ENCODE peak calls at places on chromosomes 7 and 10, in four cellular contexts. One of them, this sample, is unnamed.

GRCh38 chr10:91681361-91682276 is 48.7 kb upstream of the PPP1R3C start:
- DNase-seq in NCI-H1105: peak; percentile 47
- DNase-seq in stimulated activated naive CD8-positive, alpha-beta T cell treated with anti-CD3 and anti-CD28 coated beads, Interleukin-15, amount 100 ng/mL, for 72 hours: no peak
- DNase-seq in activated T-helper 9 cell treated with anti-CD3 and anti-CD28 coated beads, Interleukin-2, amount 50 U/mL, for 16 hours: no peak
- DNase-seq in this sample: no peak

GRCh38 chr10:127293640-127294039 is 97.2 kb upstream of the INSYN2A start:
- DNase-seq in NCI-H1105: no peak
- DNase-seq in stimulated activated naive CD8-positive, alpha-beta T cell treated with anti-CD3 and anti-CD28 coated beads, Interleukin-15, amount 100 ng/mL, for 72 hours: peak; percentile 40
- DNase-seq in activated T-helper 9 cell treated with anti-CD3 and anti-CD28 coated beads, Interleukin-2, amount 50 U/mL, for 16 hours: no peak
- DNase-seq in this sample: peak; percentile 55

GRCh38 chr10:36801660-36802059 is 323.7 kb upstream of the ANKRD30A start:
- DNase-seq in NCI-H1105: no peak
- DNase-seq in stimulated activated naive CD8-positive, alpha-beta T cell treated with anti-CD3 and anti-CD28 coated beads, Interleukin-15, amount 100 ng/mL, for 72 hours: no peak
- DNase-seq in activated T-helper 9 cell treated with anti-CD3 and anti-CD28 coated beads, Interleukin-2, amount 50 U/mL, for 16 hours: no peak
- DNase-seq in this sample: no peak

GRCh38 chr7:127907638-127908040 is 123.6 kb downstream of the LRRC4 start:
- DNase-seq in NCI-H1105: no peak
- DNase-seq in stimulated activated naive CD8-positive, alpha-beta T cell treated with anti-CD3 and anti-CD28 coated beads, Interleukin-15, amount 100 ng/mL, for 72 hours: no peak
- DNase-seq in activated T-helper 9 cell treated with anti-CD3 and anti-CD28 coated beads, Interleukin-2, amount 50 U/mL, for 16 hours: no peak
- DNase-seq in this sample: no peak

GRCh38 chr10:20110435-20111119 is 294.3 kb downstream of the PLXDC2 start:
- DNase-seq in NCI-H1105: no peak
- DNase-seq in stimulated activated naive CD8-positive, alpha-beta T cell treated with anti-CD3 and anti-CD28 coated beads, Interleukin-15, amount 100 ng/mL, for 72 hours: no peak
- DNase-seq in activated T-helper 9 cell treated with anti-CD3 and anti-CD28 coated beads, Interleukin-2, amount 50 U/mL, for 16 hours: no peak
- DNase-seq in this sample: no peak

GRCh38 chr7:121960678-121961461 is 87.9 kb downstream of the PTPRZ1 start:
- DNase-seq in NCI-H1105: no peak
- DNase-seq in stimulated activated naive CD8-positive, alpha-beta T cell treated with anti-CD3 and anti-CD28 coated beads, Interleukin-15, amount 100 ng/mL, for 72 hours: no peak
- DNase-seq in activated T-helper 9 cell treated with anti-CD3 and anti-CD28 coated beads, Interleukin-2, amount 50 U/mL, for 16 hours: no peak
- DNase-seq in this sample: no peak

GRCh38 chr7:139118234-139118802 is 8.8 kb upstream of the ZC3HAV1 start:
- DNase-seq in NCI-H1105: no peak
- DNase-seq in stimulated activated naive CD8-positive, alpha-beta T cell treated with anti-CD3 and anti-CD28 coated beads, Interleukin-15, amount 100 ng/mL, for 72 hours: no peak
- DNase-seq in activated T-helper 9 cell treated with anti-CD3 and anti-CD28 coated beads, Interleukin-2, amount 50 U/mL, for 16 hours: no peak
- DNase-seq in this sample: no peak

GRCh38 chr10:6464862-6465430 is 115.1 kb downstream of the PRKCQ start:
- DNase-seq in NCI-H1105: no peak
- DNase-seq in stimulated activated naive CD8-positive, alpha-beta T cell treated with anti-CD3 and anti-CD28 coated beads, Interleukin-15, amount 100 ng/mL, for 72 hours: no peak
- DNase-seq in activated T-helper 9 cell treated with anti-CD3 and anti-CD28 coated beads, Interleukin-2, amount 50 U/mL, for 16 hours: no peak
- DNase-seq in this sample: no peak

GRCh38 chr7:3911685-3912084 is 610.6 kb downstream of the SDK1 start:
- DNase-seq in NCI-H1105: no peak
- DNase-seq in stimulated activated naive CD8-positive, alpha-beta T cell treated with anti-CD3 and anti-CD28 coated beads, Interleukin-15, amount 100 ng/mL, for 72 hours: no peak
- DNase-seq in activated T-helper 9 cell treated with anti-CD3 and anti-CD28 coated beads, Interleukin-2, amount 50 U/mL, for 16 hours: no peak
- DNase-seq in this sample: no peak

GRCh38 chr7:29622335-29623265 is 59.0 kb downstream of the PRR15 start:
- DNase-seq in NCI-H1105: no peak
- DNase-seq in stimulated activated naive CD8-positive, alpha-beta T cell treated with anti-CD3 and anti-CD28 coated beads, Interleukin-15, amount 100 ng/mL, for 72 hours: no peak
- DNase-seq in activated T-helper 9 cell treated with anti-CD3 and anti-CD28 coated beads, Interleukin-2, amount 50 U/mL, for 16 hours: no peak
- DNase-seq in this sample: no peak

GRCh38 chr7:150439926-150440325 is 10.5 kb upstream of the GIMAP8 start:
- DNase-seq in NCI-H1105: no peak
- DNase-seq in stimulated activated naive CD8-positive, alpha-beta T cell treated with anti-CD3 and anti-CD28 coated beads, Interleukin-15, amount 100 ng/mL, for 72 hours: no peak
- DNase-seq in activated T-helper 9 cell treated with anti-CD3 and anti-CD28 coated beads, Interleukin-2, amount 50 U/mL, for 16 hours: no peak
- DNase-seq in this sample: no peak

GRCh38 chr7:158832994-158833393 is 3.7 kb upstream of the ESYT2 start:
- DNase-seq in NCI-H1105: no peak
- DNase-seq in stimulated activated naive CD8-positive, alpha-beta T cell treated with anti-CD3 and anti-CD28 coated beads, Interleukin-15, amount 100 ng/mL, for 72 hours: no peak
- DNase-seq in activated T-helper 9 cell treated with anti-CD3 and anti-CD28 coated beads, Interleukin-2, amount 50 U/mL, for 16 hours: no peak
- DNase-seq in this sample: no peak

GRCh38 chr7:116185956-116186355 is 24.4 kb upstream of the TES start:
- DNase-seq in NCI-H1105: no peak
- DNase-seq in stimulated activated naive CD8-positive, alpha-beta T cell treated with anti-CD3 and anti-CD28 coated beads, Interleukin-15, amount 100 ng/mL, for 72 hours: no peak
- DNase-seq in activated T-helper 9 cell treated with anti-CD3 and anti-CD28 coated beads, Interleukin-2, amount 50 U/mL, for 16 hours: no peak
- DNase-seq in this sample: no peak

GRCh38 chr7:90900640-90901353 is 304.7 kb downstream of the CDK14 start:
- DNase-seq in NCI-H1105: no peak
- DNase-seq in stimulated activated naive CD8-positive, alpha-beta T cell treated with anti-CD3 and anti-CD28 coated beads, Interleukin-15, amount 100 ng/mL, for 72 hours: no peak
- DNase-seq in activated T-helper 9 cell treated with anti-CD3 and anti-CD28 coated beads, Interleukin-2, amount 50 U/mL, for 16 hours: no peak
- DNase-seq in this sample: no peak

GRCh38 chr7:7931626-7932025 is 37.0 kb upstream of the GLCCI1 start:
- DNase-seq in NCI-H1105: no peak
- DNase-seq in stimulated activated naive CD8-positive, alpha-beta T cell treated with anti-CD3 and anti-CD28 coated beads, Interleukin-15, amount 100 ng/mL, for 72 hours: no peak
- DNase-seq in activated T-helper 9 cell treated with anti-CD3 and anti-CD28 coated beads, Interleukin-2, amount 50 U/mL, for 16 hours: no peak
- DNase-seq in this sample: no peak